ENCODE peak calls at places on chromosomes 1 and 21, in seven cellular contexts. One of them, this sample, is unnamed. For H3K36me3, the result is how much of the 10 kb centered on the place peaks cover.

GRCh38 chr1:162905174-162905573 is 44.2 kb upstream of the CCDC190 start:
- DNase-seq in CD8-positive, alpha-beta T cell: no peak
- DNase-seq in hepatocyte: no peak
- DNase-seq in MM.1S: no peak
- DNase-seq in ovary: no peak
- DNase-seq in brain microvascular endothelial cell: peak
- DNase-seq in fibroblast of lung: peak
- DNase-seq in this sample: no peak

GRCh38 chr1:218439541-218440295 is 94.6 kb downstream of the TGFB2 start:
- DNase-seq in CD8-positive, alpha-beta T cell: no peak
- DNase-seq in hepatocyte: no peak
- DNase-seq in MM.1S: no peak
- DNase-seq in ovary: no peak
- DNase-seq in brain microvascular endothelial cell: no peak
- DNase-seq in fibroblast of lung: no peak
- DNase-seq in this sample: no peak

GRCh38 chr1:153533689-153534201 is 2.0 kb downstream of the S100A6 start:
- DNase-seq in CD8-positive, alpha-beta T cell: no peak
- DNase-seq in hepatocyte: peak
- DNase-seq in MM.1S: no peak
- DNase-seq in ovary: peak
- DNase-seq in brain microvascular endothelial cell: peak
- DNase-seq in fibroblast of lung: peak
- DNase-seq in this sample: no peak

GRCh38 chr21:22890656-22891055 is 1892.4 kb downstream of the NCAM2 start:
- DNase-seq in CD8-positive, alpha-beta T cell: no peak
- DNase-seq in hepatocyte: no peak
- DNase-seq in MM.1S: no peak
- DNase-seq in ovary: no peak
- DNase-seq in brain microvascular endothelial cell: no peak
- DNase-seq in fibroblast of lung: no peak
- DNase-seq in this sample: no peak

GRCh38 chr21:28207776-28208175 is 784.9 kb downstream of the LTN1 start:
- DNase-seq in CD8-positive, alpha-beta T cell: no peak
- DNase-seq in hepatocyte: no peak
- DNase-seq in MM.1S: no peak
- DNase-seq in ovary: no peak
- DNase-seq in brain microvascular endothelial cell: peak
- DNase-seq in fibroblast of lung: peak
- DNase-seq in this sample: no peak

GRCh38 chr21:18114735-18115134 is 129.9 kb upstream of the CHODL start:
- DNase-seq in CD8-positive, alpha-beta T cell: no peak
- DNase-seq in hepatocyte: no peak
- DNase-seq in MM.1S: no peak
- DNase-seq in ovary: no peak
- DNase-seq in brain microvascular endothelial cell: no peak
- DNase-seq in fibroblast of lung: no peak
- DNase-seq in this sample: no peak

GRCh38 chr1:33126411-33127000 is 45.6 kb downstream of the AZIN2 start:
- DNase-seq in CD8-positive, alpha-beta T cell: no peak
- DNase-seq in hepatocyte: no peak
- DNase-seq in MM.1S: no peak
- DNase-seq in ovary: no peak
- DNase-seq in brain microvascular endothelial cell: no peak
- DNase-seq in fibroblast of lung: no peak
- DNase-seq in this sample: no peak

GRCh38 chr1:71054281-71054731 is 6.7 kb upstream of the PTGER3 start:
- DNase-seq in CD8-positive, alpha-beta T cell: no peak
- DNase-seq in hepatocyte: no peak
- DNase-seq in MM.1S: no peak
- DNase-seq in ovary: peak
- DNase-seq in brain microvascular endothelial cell: no peak
- DNase-seq in fibroblast of lung: no peak
- DNase-seq in this sample: no peak

GRCh38 chr1:42971848-42972291 is 13.2 kb upstream of the SLC2A1 start:
- DNase-seq in CD8-positive, alpha-beta T cell: no peak
- DNase-seq in hepatocyte: peak
- DNase-seq in MM.1S: no peak
- DNase-seq in ovary: no peak
- DNase-seq in brain microvascular endothelial cell: peak
- DNase-seq in fibroblast of lung: peak
- DNase-seq in this sample: no peak

DNA sequence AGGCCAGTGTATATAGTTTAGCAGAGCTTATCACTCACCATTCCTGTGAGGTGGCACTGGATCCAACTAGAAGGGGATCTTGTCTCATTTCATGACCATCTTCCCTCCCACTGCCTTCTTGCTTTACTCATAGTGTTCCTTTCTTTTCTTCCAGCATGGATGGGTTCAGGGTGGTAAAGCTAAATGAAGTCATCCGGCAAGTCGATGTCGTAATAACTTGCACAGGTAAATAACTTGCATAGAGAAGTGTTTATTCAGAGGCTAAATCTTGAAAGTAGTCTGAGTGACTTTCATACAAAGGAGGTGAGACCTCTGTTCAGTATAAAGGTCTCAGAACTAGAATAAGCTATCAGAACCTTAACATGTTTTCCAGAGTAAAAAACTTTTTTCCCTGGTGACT is 16.6 kb upstream of the STRIP1 start:
- DNase-seq in CD8-positive, alpha-beta T cell: no peak
- DNase-seq in hepatocyte: no peak
- DNase-seq in MM.1S: no peak
- DNase-seq in ovary: no peak
- DNase-seq in brain microvascular endothelial cell: no peak
- DNase-seq in fibroblast of lung: no peak
- DNase-seq in this sample: no peak
- H3K36me3 ChIP-seq in CD8-positive, alpha-beta T cell: half or more
- H3K36me3 ChIP-seq in hepatocyte: under half
- H3K36me3 ChIP-seq in MM.1S: under half
- H3K36me3 ChIP-seq in ovary: under half
- H3K36me3 ChIP-seq in brain microvascular endothelial cell: half or more
- H3K36me3 ChIP-seq in fibroblast of lung: under half
- H3K36me3 ChIP-seq in this sample: under half

DNA sequence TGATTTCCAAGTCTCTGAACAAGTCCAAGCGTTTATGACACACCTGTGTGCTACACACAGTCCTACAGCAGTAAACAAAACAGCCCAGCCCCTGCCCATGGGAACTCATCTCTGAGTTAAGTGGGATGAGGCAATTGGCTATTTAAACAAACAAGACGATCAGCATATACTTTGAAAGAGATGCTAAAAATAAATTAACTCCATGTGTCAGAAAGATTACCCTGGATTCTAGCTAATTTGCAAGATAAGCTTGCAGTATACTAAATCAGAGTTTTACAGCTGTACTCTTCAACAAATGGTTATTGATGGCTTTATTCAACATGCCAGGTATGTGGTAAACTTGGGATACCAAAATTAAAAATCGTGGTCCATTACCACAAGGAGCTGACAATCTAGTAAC is 6.9 kb downstream of the PSMG1 start:
- DNase-seq in CD8-positive, alpha-beta T cell: no peak
- DNase-seq in hepatocyte: no peak
- DNase-seq in MM.1S: no peak
- DNase-seq in ovary: no peak
- DNase-seq in brain microvascular endothelial cell: no peak
- DNase-seq in fibroblast of lung: no peak
- DNase-seq in this sample: no peak
- H3K36me3 ChIP-seq in CD8-positive, alpha-beta T cell: under half
- H3K36me3 ChIP-seq in hepatocyte: under half
- H3K36me3 ChIP-seq in MM.1S: under half
- H3K36me3 ChIP-seq in ovary: under half
- H3K36me3 ChIP-seq in brain microvascular endothelial cell: under half
- H3K36me3 ChIP-seq in fibroblast of lung: under half
- H3K36me3 ChIP-seq in this sample: under half

GRCh38 chr21:44312089-44312488 is 12.2 kb downstream of the PFKL start:
- DNase-seq in CD8-positive, alpha-beta T cell: no peak
- DNase-seq in hepatocyte: no peak
- DNase-seq in MM.1S: no peak
- DNase-seq in ovary: no peak
- DNase-seq in brain microvascular endothelial cell: no peak
- DNase-seq in fibroblast of lung: no peak
- DNase-seq in this sample: no peak
- H3K36me3 ChIP-seq in CD8-positive, alpha-beta T cell: under half
- H3K36me3 ChIP-seq in hepatocyte: under half
- H3K36me3 ChIP-seq in MM.1S: under half
- H3K36me3 ChIP-seq in ovary: under half
- H3K36me3 ChIP-seq in brain microvascular endothelial cell: under half
- H3K36me3 ChIP-seq in fibroblast of lung: under half
- H3K36me3 ChIP-seq in this sample: half or more

DNA sequence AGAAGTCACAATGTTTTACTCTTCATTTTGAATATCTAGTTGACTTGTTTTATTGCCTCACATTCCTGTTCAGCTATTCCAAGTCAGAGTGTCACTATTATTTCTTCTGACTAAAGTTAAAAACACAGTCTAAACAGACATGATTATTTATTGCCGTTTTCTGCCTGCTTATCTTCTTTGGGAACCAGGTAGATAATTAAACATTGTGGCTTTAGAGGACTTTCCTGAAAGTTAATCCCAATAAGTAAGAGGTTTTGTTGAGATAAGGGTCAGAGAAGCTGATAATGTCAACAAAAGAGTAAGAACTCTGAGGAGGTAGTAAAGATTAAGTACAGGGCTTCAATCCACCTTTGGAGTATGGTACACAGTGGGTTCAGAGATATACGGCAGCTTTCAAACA is 53.7 kb downstream of the PCNX2 start:
- DNase-seq in CD8-positive, alpha-beta T cell: no peak
- DNase-seq in hepatocyte: no peak
- DNase-seq in MM.1S: no peak
- DNase-seq in ovary: no peak
- DNase-seq in brain microvascular endothelial cell: no peak
- DNase-seq in fibroblast of lung: no peak
- DNase-seq in this sample: no peak
- H3K36me3 ChIP-seq in CD8-positive, alpha-beta T cell: under half
- H3K36me3 ChIP-seq in hepatocyte: under half
- H3K36me3 ChIP-seq in MM.1S: under half
- H3K36me3 ChIP-seq in ovary: under half
- H3K36me3 ChIP-seq in brain microvascular endothelial cell: under half
- H3K36me3 ChIP-seq in fibroblast of lung: under half
- H3K36me3 ChIP-seq in this sample: under half

GRCh38 chr1:205303247-205303888 is 18.2 kb downstream of the NUAK2 start:
- DNase-seq in CD8-positive, alpha-beta T cell: no peak
- DNase-seq in hepatocyte: no peak
- DNase-seq in MM.1S: no peak
- DNase-seq in ovary: no peak
- DNase-seq in brain microvascular endothelial cell: no peak
- DNase-seq in fibroblast of lung: no peak
- DNase-seq in this sample: no peak
- H3K36me3 ChIP-seq in CD8-positive, alpha-beta T cell: half or more
- H3K36me3 ChIP-seq in hepatocyte: under half
- H3K36me3 ChIP-seq in MM.1S: under half
- H3K36me3 ChIP-seq in ovary: under half
- H3K36me3 ChIP-seq in brain microvascular endothelial cell: half or more
- H3K36me3 ChIP-seq in fibroblast of lung: under half
- H3K36me3 ChIP-seq in this sample: under half

This sample was measured in naive thymus-derived CD4-positive, alpha-beta T cell.